ENCODE peak calls at places on chromosomes 3 and 15, in five cellular contexts. One of them, this sample, is unnamed.

GRCh38 chr3:98974442-98974841 is 72.9 kb upstream of the DCBLD2 start:
- DNase-seq in fibroblast of lung: no peak
- DNase-seq in upper lobe of left lung: no peak
- DNase-seq in activated gamma-delta T cell treated with Interleukin-2 at 50 U/mL for 16 hours: no peak
- DNase-seq in NCI-H1417: no peak
- DNase-seq in this sample: no peak

GRCh38 chr3:8239718-8240698 is 261.6 kb upstream of the LMCD1 start:
- DNase-seq in fibroblast of lung: peak
- DNase-seq in upper lobe of left lung: no peak
- DNase-seq in activated gamma-delta T cell treated with Interleukin-2 at 50 U/mL for 16 hours: peak
- DNase-seq in NCI-H1417: peak
- DNase-seq in this sample: peak

GRCh38 chr3:36973141-36973540 is 19.8 kb downstream of the EPM2AIP1 start:
- DNase-seq in fibroblast of lung: no peak
- DNase-seq in upper lobe of left lung: no peak
- DNase-seq in activated gamma-delta T cell treated with Interleukin-2 at 50 U/mL for 16 hours: no peak
- DNase-seq in NCI-H1417: no peak
- DNase-seq in this sample: no peak

GRCh38 chr3:14235003-14235876 is 56.6 kb downstream of the LSM3 start:
- DNase-seq in fibroblast of lung: no peak
- DNase-seq in upper lobe of left lung: peak
- DNase-seq in activated gamma-delta T cell treated with Interleukin-2 at 50 U/mL for 16 hours: no peak
- DNase-seq in NCI-H1417: no peak
- DNase-seq in this sample: no peak

GRCh38 chr3:126170073-126170916 is 10.1 kb downstream of the ALDH1L1 start:
- DNase-seq in fibroblast of lung: no peak
- DNase-seq in upper lobe of left lung: no peak
- DNase-seq in activated gamma-delta T cell treated with Interleukin-2 at 50 U/mL for 16 hours: no peak
- DNase-seq in NCI-H1417: no peak
- DNase-seq in this sample: no peak

GRCh38 chr3:156395961-156396700 is 158.8 kb downstream of the SSR3 start:
- DNase-seq in fibroblast of lung: peak
- DNase-seq in upper lobe of left lung: no peak
- DNase-seq in activated gamma-delta T cell treated with Interleukin-2 at 50 U/mL for 16 hours: no peak
- DNase-seq in NCI-H1417: no peak
- DNase-seq in this sample: peak

GRCh38 chr3:40505599-40506462 is at the start of gene ZNF620:
- DNase-seq in fibroblast of lung: peak
- DNase-seq in upper lobe of left lung: peak
- DNase-seq in activated gamma-delta T cell treated with Interleukin-2 at 50 U/mL for 16 hours: peak
- DNase-seq in NCI-H1417: peak
- DNase-seq in this sample: peak

GRCh38 chr15:100877551-100877950 is 2.1 kb upstream of the ALDH1A3 start:
- DNase-seq in fibroblast of lung: no peak
- DNase-seq in upper lobe of left lung: no peak
- DNase-seq in activated gamma-delta T cell treated with Interleukin-2 at 50 U/mL for 16 hours: no peak
- DNase-seq in NCI-H1417: peak
- DNase-seq in this sample: no peak

GRCh38 chr15:96348112-96349027 is 17.9 kb downstream of the NR2F2 start:
- DNase-seq in fibroblast of lung: peak
- DNase-seq in upper lobe of left lung: no peak
- DNase-seq in activated gamma-delta T cell treated with Interleukin-2 at 50 U/mL for 16 hours: no peak
- DNase-seq in NCI-H1417: no peak
- DNase-seq in this sample: no peak

GRCh38 chr3:153595186-153595815 is 433.3 kb downstream of the RAP2B start:
- DNase-seq in fibroblast of lung: peak
- DNase-seq in upper lobe of left lung: no peak
- DNase-seq in activated gamma-delta T cell treated with Interleukin-2 at 50 U/mL for 16 hours: no peak
- DNase-seq in NCI-H1417: peak
- DNase-seq in this sample: peak

GRCh38 chr3:169556349-169556870 is 107.1 kb downstream of the MECOM start:
- DNase-seq in fibroblast of lung: no peak
- DNase-seq in upper lobe of left lung: no peak
- DNase-seq in activated gamma-delta T cell treated with Interleukin-2 at 50 U/mL for 16 hours: no peak
- DNase-seq in NCI-H1417: no peak
- DNase-seq in this sample: no peak

GRCh38 chr3:146839727-146840126 is 234.6 kb upstream of the PLSCR5 start:
- DNase-seq in fibroblast of lung: no peak
- DNase-seq in upper lobe of left lung: no peak
- DNase-seq in activated gamma-delta T cell treated with Interleukin-2 at 50 U/mL for 16 hours: no peak
- DNase-seq in NCI-H1417: no peak
- DNase-seq in this sample: no peak

GRCh38 chr15:94412979-94413741 is 181.8 kb downstream of the MCTP2 start:
- DNase-seq in fibroblast of lung: peak
- DNase-seq in upper lobe of left lung: no peak
- DNase-seq in activated gamma-delta T cell treated with Interleukin-2 at 50 U/mL for 16 hours: no peak
- DNase-seq in NCI-H1417: peak
- DNase-seq in this sample: no peak

GRCh38 chr3:46923559-46924350 is 46.2 kb downstream of the PTH1R start:
- DNase-seq in fibroblast of lung: no peak
- DNase-seq in upper lobe of left lung: no peak
- DNase-seq in activated gamma-delta T cell treated with Interleukin-2 at 50 U/mL for 16 hours: peak
- DNase-seq in NCI-H1417: peak
- DNase-seq in this sample: no peak

GRCh38 chr15:44468713-44469385 is 41.4 kb downstream of the CTDSPL2 start:
- DNase-seq in fibroblast of lung: peak
- DNase-seq in upper lobe of left lung: no peak
- DNase-seq in activated gamma-delta T cell treated with Interleukin-2 at 50 U/mL for 16 hours: no peak
- DNase-seq in NCI-H1417: no peak
- DNase-seq in this sample: peak

GRCh38 chr15:63490345-63491034 is 13.9 kb upstream of the USP3 start:
- DNase-seq in fibroblast of lung: no peak
- DNase-seq in upper lobe of left lung: peak
- DNase-seq in activated gamma-delta T cell treated with Interleukin-2 at 50 U/mL for 16 hours: no peak
- DNase-seq in NCI-H1417: peak
- DNase-seq in this sample: no peak

GRCh38 chr3:197846491-197846890 is 55.4 kb downstream of the LRCH3 start:
- DNase-seq in fibroblast of lung: no peak
- DNase-seq in upper lobe of left lung: no peak
- DNase-seq in activated gamma-delta T cell treated with Interleukin-2 at 50 U/mL for 16 hours: no peak
- DNase-seq in NCI-H1417: no peak
- DNase-seq in this sample: no peak

GRCh38 chr3:140004271-140004670 is 69.3 kb downstream of the CLSTN2 start:
- DNase-seq in fibroblast of lung: no peak
- DNase-seq in upper lobe of left lung: no peak
- DNase-seq in activated gamma-delta T cell treated with Interleukin-2 at 50 U/mL for 16 hours: no peak
- DNase-seq in NCI-H1417: peak
- DNase-seq in this sample: no peak

GRCh38 chr3:129612350-129613204 is 6.1 kb upstream of the PLXND1 start:
- DNase-seq in fibroblast of lung: peak
- DNase-seq in upper lobe of left lung: no peak
- DNase-seq in activated gamma-delta T cell treated with Interleukin-2 at 50 U/mL for 16 hours: no peak
- DNase-seq in NCI-H1417: no peak
- DNase-seq in this sample: no peak

GRCh38 chr3:133742351-133743091 is 3.7 kb upstream of the TF start:
- DNase-seq in fibroblast of lung: peak
- DNase-seq in upper lobe of left lung: no peak
- DNase-seq in activated gamma-delta T cell treated with Interleukin-2 at 50 U/mL for 16 hours: no peak
- DNase-seq in NCI-H1417: peak
- DNase-seq in this sample: peak

GRCh38 chr3:59752925-59753324 is 703.1 kb upstream of the CFAP20DC start:
- DNase-seq in fibroblast of lung: no peak
- DNase-seq in upper lobe of left lung: no peak
- DNase-seq in activated gamma-delta T cell treated with Interleukin-2 at 50 U/mL for 16 hours: no peak
- DNase-seq in NCI-H1417: no peak
- DNase-seq in this sample: no peak

GRCh38 chr3:104952587-104952986 is 414.1 kb upstream of the ALCAM start:
- DNase-seq in fibroblast of lung: peak
- DNase-seq in upper lobe of left lung: peak
- DNase-seq in activated gamma-delta T cell treated with Interleukin-2 at 50 U/mL for 16 hours: no peak
- DNase-seq in NCI-H1417: no peak
- DNase-seq in this sample: peak

GRCh38 chr3:51386852-51387229 is 1.8 kb downstream of the MANF start:
- DNase-seq in fibroblast of lung: no peak
- DNase-seq in upper lobe of left lung: no peak
- DNase-seq in activated gamma-delta T cell treated with Interleukin-2 at 50 U/mL for 16 hours: no peak
- DNase-seq in NCI-H1417: no peak
- DNase-seq in this sample: no peak

GRCh38 chr3:30680789-30681188 is 74.4 kb downstream of the TGFBR2 start:
- DNase-seq in fibroblast of lung: peak
- DNase-seq in upper lobe of left lung: no peak
- DNase-seq in activated gamma-delta T cell treated with Interleukin-2 at 50 U/mL for 16 hours: no peak
- DNase-seq in NCI-H1417: no peak
- DNase-seq in this sample: peak

GRCh38 chr3:14534379-14535191 is 5.6 kb downstream of the GRIP2 start:
- DNase-seq in fibroblast of lung: no peak
- DNase-seq in upper lobe of left lung: no peak
- DNase-seq in activated gamma-delta T cell treated with Interleukin-2 at 50 U/mL for 16 hours: no peak
- DNase-seq in NCI-H1417: peak
- DNase-seq in this sample: no peak

GRCh38 chr3:160667452-160667851 is 9.5 kb upstream of the ARL14 start:
- DNase-seq in fibroblast of lung: peak
- DNase-seq in upper lobe of left lung: no peak
- DNase-seq in activated gamma-delta T cell treated with Interleukin-2 at 50 U/mL for 16 hours: no peak
- DNase-seq in NCI-H1417: no peak
- DNase-seq in this sample: peak

GRCh38 chr3:7282988-7283387 is 422.1 kb downstream of the GRM7 start:
- DNase-seq in fibroblast of lung: peak
- DNase-seq in upper lobe of left lung: no peak
- DNase-seq in activated gamma-delta T cell treated with Interleukin-2 at 50 U/mL for 16 hours: no peak
- DNase-seq in NCI-H1417: no peak
- DNase-seq in this sample: peak

GRCh38 chr3:16147226-16147625 is 27.3 kb upstream of the GALNT15 start:
- DNase-seq in fibroblast of lung: peak
- DNase-seq in upper lobe of left lung: no peak
- DNase-seq in activated gamma-delta T cell treated with Interleukin-2 at 50 U/mL for 16 hours: no peak
- DNase-seq in NCI-H1417: no peak
- DNase-seq in this sample: peak

GRCh38 chr3:168127466-168127865 is 31.7 kb upstream of the GOLIM4 start:
- DNase-seq in fibroblast of lung: no peak
- DNase-seq in upper lobe of left lung: no peak
- DNase-seq in activated gamma-delta T cell treated with Interleukin-2 at 50 U/mL for 16 hours: no peak
- DNase-seq in NCI-H1417: no peak
- DNase-seq in this sample: no peak

GRCh38 chr15:43406808-43407207 is 35.9 kb downstream of the TUBGCP4 start:
- DNase-seq in fibroblast of lung: no peak
- DNase-seq in upper lobe of left lung: no peak
- DNase-seq in activated gamma-delta T cell treated with Interleukin-2 at 50 U/mL for 16 hours: no peak
- DNase-seq in NCI-H1417: no peak
- DNase-seq in this sample: no peak

This sample was measured in astrocyte.